ENCODE peak calls at places on chromosomes 12 and 14, in nine cellular contexts. H, K, S, R, G, Z, T, W and B are unnamed samples.

GRCh38 chr12:58313091-58313855 is 371.9 kb downstream of the ATP23 start:
- DNase-seq in S (no peak), H (no peak), W (no peak), G (peak), R (peak), Z (no peak), T (no peak), K (no peak), B (no peak)

GRCh38 chr12:50149311-50149710 is 17.9 kb downstream of the CERS5 start:
- DNase-seq in R (no peak), Z (no peak), S (no peak), W (no peak), T (no peak), H (no peak), K (no peak), G (no peak), B (no peak)

GRCh38 chr12:121775501-121775900 is 18.0 kb downstream of the RHOF start:
- DNase-seq in R (no peak), W (no peak), G (no peak), K (no peak), Z (no peak), T (no peak), S (no peak), H (no peak), B (no peak)

GRCh38 chr12:131093971-131094830 is 140.5 kb downstream of the ADGRD1 start:
- DNase-seq in G (no peak), W (no peak), T (no peak), R (no peak), S (no peak), K (peak), Z (peak), H (no peak), B (no peak)

GRCh38 chr14:100593751-100594624 is 6.8 kb upstream of the BEGAIN start:
- DNase-seq in R (no peak), K (no peak), G (no peak), H (no peak), S (no peak), T (no peak), W (no peak), Z (peak), B (no peak)

GRCh38 chr14:52461721-52462120 is 90.6 kb downstream of the TXNDC16 start:
- DNase-seq in H (no peak), W (no peak), G (no peak), Z (no peak), K (no peak), S (no peak), T (no peak), R (no peak), B (no peak)

GRCh38 chr12:49534806-49535278 is 4.0 kb upstream of the KCNH3 start:
- DNase-seq in T (no peak), Z (no peak), H (no peak), R (no peak), G (no peak), K (no peak), S (no peak), W (no peak), B (no peak)

GRCh38 chr12:1830981-1831930 is 10.9 kb downstream of the LRTM2 start:
- DNase-seq in K (peak), W (peak), H (no peak), Z (no peak), S (peak), T (peak), G (peak), R (peak), B (peak)

GRCh38 chr12:130147875-130148596 is 14.2 kb upstream of the FZD10 start:
- DNase-seq in W (no peak), S (no peak), K (no peak), Z (no peak), R (no peak), T (no peak), G (no peak), H (no peak), B (no peak)

GRCh38 chr14:80653951-80654350 is 287.6 kb downstream of the CEP128 start:
- DNase-seq in S (no peak), K (no peak), T (no peak), H (no peak), G (peak), R (no peak), Z (no peak), W (no peak), B (no peak)

GRCh38 chr14:69320581-69321365 is 60.8 kb downstream of the GALNT16 start:
- DNase-seq in W (no peak), Z (peak), K (no peak), G (no peak), T (no peak), R (no peak), H (no peak), S (no peak), B (no peak)

GRCh38 chr14:24958271-24958670 is 91.7 kb downstream of the STXBP6 start:
- DNase-seq in W (no peak), S (no peak), R (no peak), H (no peak), K (no peak), Z (no peak), T (no peak), G (no peak), B (no peak)

GRCh38 chr12:26135010-26135420 is 10.2 kb upstream of the BHLHE41 start:
- DNase-seq in Z (no peak), G (no peak), S (no peak), K (no peak), T (no peak), W (no peak), R (no peak), H (no peak), B (peak)

GRCh38 chr12:122880668-122881067 is 15.3 kb downstream of the VPS37B start:
- DNase-seq in Z (no peak), K (no peak), H (no peak), T (no peak), G (peak), S (peak), R (no peak), W (no peak), B (no peak)

GRCh38 chr14:21039585-21040369 is 2.4 kb upstream of the RNASE7 start:
- DNase-seq in S (peak), Z (no peak), K (peak), G (peak), W (peak), T (no peak), H (no peak), R (peak), B (peak)

GRCh38 chr12:76010732-76011458 is 20.7 kb downstream of the PHLDA1 start:
- DNase-seq in S (no peak), T (no peak), H (no peak), G (peak), K (no peak), W (no peak), Z (no peak), R (no peak), B (no peak)

GRCh38 chr12:89261982-89262381 is 90.3 kb downstream of the DUSP6 start:
- DNase-seq in R (no peak), H (no peak), W (no peak), Z (no peak), K (no peak), S (no peak), G (no peak), T (no peak), B (no peak)

GRCh38 chr12:127270193-127270592 is 996.8 kb upstream of the TMEM132C start:
- DNase-seq in S (peak), W (no peak), H (no peak), K (peak), T (peak), Z (no peak), R (no peak), G (peak), B (no peak)

GRCh38 chr14:29749327-29749726 is 178.3 kb downstream of the PRKD1 start:
- DNase-seq in Z (no peak), K (no peak), G (peak), W (no peak), R (peak), T (no peak), S (peak), H (no peak), B (no peak)

GRCh38 chr14:101357559-101358319 is 203.6 kb upstream of the DIO3 start:
- DNase-seq in H (no peak), S (no peak), T (no peak), Z (no peak), W (no peak), K (no peak), R (no peak), G (no peak), B (no peak)

GRCh38 chr12:132881853-132882252 is 5.6 kb downstream of the CHFR start:
- DNase-seq in W (no peak), R (peak), Z (no peak), H (no peak), G (peak), S (no peak), K (no peak), T (no peak), B (no peak)

GRCh38 chr12:108907861-108908302 is 28.0 kb downstream of the DAO start:
- DNase-seq in H (no peak), R (no peak), T (peak), G (no peak), S (peak), W (no peak), Z (no peak), K (no peak), B (no peak)

GRCh38 chr12:47317182-47317915 is 237.6 kb upstream of the AMIGO2 start:
- DNase-seq in K (no peak), G (no peak), S (no peak), W (no peak), R (no peak), H (no peak), Z (no peak), T (no peak), B (no peak)

GRCh38 chr12:88921434-88921833 is 341.2 kb upstream of the KITLG start:
- DNase-seq in H (no peak), R (no peak), T (no peak), K (no peak), S (no peak), G (no peak), Z (no peak), W (no peak), B (no peak)

GRCh38 chr14:68757618-68758081 is 35.2 kb downstream of the ZFP36L1 start:
- DNase-seq in K (peak), R (no peak), Z (no peak), S (no peak), H (no peak), G (peak), W (peak), T (peak), B (no peak)

GRCh38 chr12:105995986-105996385 is 142.8 kb downstream of the NUAK1 start:
- DNase-seq in K (no peak), Z (no peak), R (no peak), G (peak), H (no peak), T (no peak), W (no peak), S (no peak), B (no peak)

GRCh38 chr12:52353766-52354165 is 13.5 kb downstream of the KRT85 start:
- DNase-seq in R (no peak), Z (no peak), H (no peak), S (no peak), W (no peak), G (no peak), T (no peak), K (no peak), B (no peak)

GRCh38 chr12:617304-617915 is 45.8 kb downstream of the NINJ2 start:
- DNase-seq in W (no peak), Z (no peak), K (peak), S (peak), G (peak), R (peak), T (peak), H (no peak), B (peak)
- H3K27ac ChIP-seq in W (no peak), Z (peak), K (no peak), S (peak), G (no peak), R (no peak), T (peak), H (no peak), B (no peak)

GRCh38 chr12:68121143-68121542 is 38.4 kb downstream of the IFNG start:
- DNase-seq in R (no peak), K (no peak), W (no peak), S (no peak), G (no peak), Z (no peak), H (no peak), T (no peak), B (no peak)
- H3K4me3 ChIP-seq in R (no peak), K (no peak), W (no peak), S (no peak), G (no peak), Z (no peak), H (no peak), T (no peak), B (no peak)

GRCh38 chr12:6871052-6871957 is 1.8 kb downstream of the SPSB2 start:
- DNase-seq in G (no peak), H (no peak), S (peak), T (no peak), Z (peak), K (no peak), W (peak), R (no peak), B (no peak)

GRCh38 chr12:6868211-6869048 is 1.1 kb downstream of the TPI1 start:
- DNase-seq in Z (no peak), H (no peak), S (no peak), K (no peak), W (peak), G (peak), T (no peak), R (no peak), B (no peak)

GRCh38 chr12:6866920-6867406 is 368 bp upstream of the TPI1 start:
- DNase-seq in G (no peak), K (peak), W (no peak), S (no peak), T (no peak), Z (no peak), H (peak), R (no peak), B (no peak)

GRCh38 chr12:6867407-6868210 is at the start of gene TPI1:
- DNase-seq in R (peak), K (peak), Z (peak), S (peak), H (no peak), G (peak), W (peak), T (peak), B (peak)

DNA sequence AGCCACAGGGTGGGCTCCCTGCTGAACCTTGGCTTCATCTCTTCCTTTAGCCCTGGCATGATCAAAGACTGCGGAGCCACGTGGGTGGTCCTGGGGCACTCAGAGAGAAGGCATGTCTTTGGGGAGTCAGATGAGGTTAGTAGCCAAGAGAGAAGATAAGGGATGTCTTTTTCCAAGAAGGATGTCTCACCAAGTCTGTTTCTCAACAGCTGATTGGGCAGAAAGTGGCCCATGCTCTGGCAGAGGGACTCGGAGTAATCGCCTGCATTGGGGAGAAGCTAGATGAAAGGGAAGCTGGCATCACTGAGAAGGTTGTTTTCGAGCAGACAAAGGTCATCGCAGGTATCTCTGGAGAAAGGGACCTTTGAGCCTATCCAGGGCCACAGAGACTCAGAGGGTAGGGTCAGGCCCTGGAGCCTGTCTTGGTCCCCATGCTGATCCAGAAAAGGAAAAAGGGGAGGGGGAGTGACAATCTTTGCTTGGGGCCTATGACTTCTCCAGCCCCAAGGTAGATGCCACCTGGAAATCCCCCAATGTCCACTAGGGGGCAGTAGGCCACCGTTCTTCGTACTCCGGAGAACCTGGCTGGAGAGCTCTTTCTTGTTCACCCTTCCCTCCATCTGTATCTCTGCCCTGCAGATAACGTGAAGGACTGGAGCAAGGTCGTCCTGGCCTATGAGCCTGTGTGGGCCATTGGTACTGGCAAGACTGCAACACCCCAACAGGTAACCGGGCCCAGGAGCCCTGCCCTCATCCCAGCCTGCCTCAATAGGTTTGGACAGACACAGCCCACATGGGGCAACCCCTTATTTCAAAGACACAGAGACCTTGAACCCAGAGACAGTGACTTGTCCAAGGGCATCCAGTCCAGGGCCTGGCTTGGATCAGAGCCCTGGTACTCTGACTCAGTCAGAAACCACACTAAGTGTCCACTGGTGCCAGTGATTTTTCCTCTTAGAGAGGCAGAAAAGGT is 2.0 kb downstream of the TPI1 start:
- DNase-seq in Z (peak), K (peak), G (peak), S (peak), W (peak), T (peak), H (no peak), R (peak), B (peak)
- TF ChIP-seq POLR2A in Z (no peak), K (no peak), G (no peak), S (peak), W (peak), T (no peak), H (no peak), R (no peak), B (no peak)

GRCh38 chr14:22533057-22533704 is 55.8 kb downstream of the DAD1 start:
- DNase-seq in K (no peak), G (no peak), R (no peak), Z (no peak), S (no peak), W (no peak), H (no peak), T (no peak), B (no peak)

GRCh38 chr14:22532345-22533056 is 56.5 kb downstream of the DAD1 start:
- DNase-seq in G (peak), Z (no peak), H (no peak), S (no peak), R (no peak), K (no peak), T (no peak), W (no peak), B (no peak)

GRCh38 chr14:22534547-22534946 is 54.5 kb downstream of the DAD1 start:
- DNase-seq in G (no peak), R (no peak), K (no peak), Z (no peak), T (no peak), H (no peak), S (no peak), W (no peak), B (no peak)

GRCh38 chr14:22535126-22535525 is 53.9 kb downstream of the DAD1 start:
- DNase-seq in H (no peak), S (no peak), W (no peak), R (no peak), Z (no peak), G (no peak), K (no peak), T (no peak), B (no peak)

DNA sequence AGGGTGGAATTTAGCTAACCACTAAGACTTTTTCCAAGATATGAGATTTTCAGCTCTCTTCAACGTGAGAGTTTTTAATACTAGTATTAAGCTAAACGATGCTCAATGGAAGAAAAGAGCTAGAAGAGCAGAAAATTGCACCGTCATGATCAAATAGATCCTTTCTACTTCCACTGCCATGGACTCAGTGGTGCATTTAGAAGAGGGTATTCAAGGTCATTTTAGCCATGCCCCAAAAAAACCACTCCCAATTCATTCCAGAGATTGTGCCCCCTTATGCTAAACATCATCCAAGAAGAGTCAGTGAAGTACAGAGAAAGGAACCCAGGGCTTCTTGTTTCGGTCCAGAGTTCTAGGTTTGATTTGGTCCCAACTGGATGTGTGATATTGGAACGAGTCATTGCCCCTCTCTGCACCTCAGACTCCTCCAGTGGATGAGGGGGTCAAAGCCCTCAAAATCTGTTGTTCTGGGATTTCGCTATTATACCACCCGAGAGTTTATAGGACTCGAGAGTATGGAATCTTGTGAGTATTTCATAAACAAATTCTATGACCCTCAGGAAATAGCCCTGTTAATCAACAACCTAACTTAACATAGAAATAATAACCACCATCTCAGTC is 55.2 kb downstream of the DAD1 start:
- DNase-seq in K (no peak), H (no peak), R (no peak), Z (no peak), T (no peak), S (no peak), G (no peak), W (no peak), B (no peak)
- H3K27ac ChIP-seq in K (no peak), H (no peak), R (no peak), Z (no peak), T (no peak), S (no peak), G (no peak), W (no peak), B (no peak)

GRCh38 chr14:73287071-73287470 is 49.8 kb downstream of the PAPLN start:
- DNase-seq in W (no peak), T (no peak), G (no peak), R (no peak), K (no peak), Z (no peak), S (no peak), H (no peak), B (no peak)
- H3K4me3 ChIP-seq in W (no peak), T (no peak), G (no peak), R (no peak), K (no peak), Z (no peak), S (no peak), H (no peak), B (no peak)